ENCODE peak calls at places on chromosomes 1 and 21, in nine cellular contexts. F is hippocampal formation, J is breast epithelium, N is NCI-H1694 treated with DMSO at 0.1 percent for 48 hours, E is kidney glomerular epithelial cell, L is GM13977, D is T47D, Q is hypothalamus, X is skeletal muscle cell. A is an unnamed sample.

GRCh38 chr1:109253803-109254620 is 4.7 kb downstream of the CELSR2 start:
- DNase-seq in F (peak; percentile 67), J (no peak), N (peak; percentile 36), E (peak; percentile 93), L (no peak), D (no peak), Q (no peak), X (no peak), A (no peak)

GRCh38 chr1:24720152-24720551 is 25.1 kb upstream of the CLIC4 start:
- DNase-seq in F (no peak), J (peak; percentile 56), N (no peak), E (no peak), L (no peak), D (no peak), Q (no peak), X (no peak), A (no peak)

GRCh38 chr1:169495050-169495740 is 9.5 kb upstream of the SLC19A2 start:
- DNase-seq in F (no peak), J (no peak), N (no peak), E (no peak), L (no peak), D (no peak), Q (no peak), X (no peak), A (no peak)

GRCh38 chr21:27649323-27649722 is 682.4 kb upstream of the ADAMTS5 start:
- DNase-seq in F (no peak), J (no peak), N (no peak), E (no peak), L (no peak), D (no peak), Q (no peak), X (peak; percentile 94), A (peak; percentile 93)

GRCh38 chr1:78500529-78500928 is 9.8 kb downstream of the PTGFR start:
- DNase-seq in F (no peak), J (no peak), N (no peak), E (no peak), L (no peak), D (no peak), Q (no peak), X (no peak), A (no peak)

GRCh38 chr1:113141650-113142473 is 68.9 kb downstream of the LRIG2 start:
- DNase-seq in F (no peak), J (no peak), N (no peak), E (peak; percentile 20), L (no peak), D (no peak), Q (no peak), X (no peak), A (peak; percentile 34)

GRCh38 chr1:21653744-21654100 is 15.4 kb downstream of the RAP1GAP start:
- DNase-seq in F (peak; percentile 89), J (no peak), N (no peak), E (no peak), L (no peak), D (no peak), Q (no peak), X (no peak), A (no peak)

GRCh38 chr21:36132691-36133090 is 2.2 kb upstream of the CBR3 start:
- DNase-seq in F (no peak), J (no peak), N (no peak), E (no peak), L (no peak), D (no peak), Q (no peak), X (no peak), A (no peak)

GRCh38 chr1:108881369-108881768 is 4.6 kb downstream of the GPSM2 start:
- DNase-seq in F (no peak), J (no peak), N (no peak), E (no peak), L (no peak), D (no peak), Q (no peak), X (no peak), A (no peak)

GRCh38 chr1:223758734-223759133 is 46.4 kb downstream of the CAPN2 start:
- DNase-seq in F (no peak), J (no peak), N (no peak), E (no peak), L (no peak), D (no peak), Q (no peak), X (no peak), A (no peak)

GRCh38 chr21:44800971-44801467 is 601 bp downstream of the UBE2G2 start:
- DNase-seq in F (no peak), J (no peak), N (peak; percentile 22), E (no peak), L (peak; percentile 78), D (peak; percentile 61), Q (no peak), X (no peak), A (no peak)

GRCh38 chr1:8988618-8988967 is 37.6 kb downstream of the SLC2A7 start:
- DNase-seq in F (no peak), J (no peak), N (no peak), E (no peak), L (no peak), D (no peak), Q (no peak), X (no peak), A (no peak)

GRCh38 chr1:222896630-222897526 is 82.0 kb downstream of the DISP1 start:
- DNase-seq in F (no peak), J (no peak), N (no peak), E (no peak), L (no peak), D (no peak), Q (no peak), X (no peak), A (no peak)

GRCh38 chr1:211371406-211372105 is 44.9 kb downstream of the TRAF5 start:
- DNase-seq in F (no peak), J (no peak), N (no peak), E (peak; percentile 83), L (no peak), D (no peak), Q (no peak), X (no peak), A (no peak)

GRCh38 chr1:149849246-149849946 is 50.0 kb upstream of the BOLA1 start:
- DNase-seq in F (no peak), J (no peak), N (no peak), E (no peak), L (no peak), D (no peak), Q (no peak), X (no peak), A (no peak)

GRCh38 chr1:155139895-155140629 is at the start of gene DPM3:
- DNase-seq in F (peak; percentile 79), J (peak; percentile 81), N (peak; percentile 83), E (peak; percentile 85), L (peak; percentile 89), D (peak; percentile 77), Q (peak; percentile 77), X (no peak), A (no peak)

GRCh38 chr1:203475012-203475981 is at the start of gene PRELP:
- DNase-seq in F (peak; percentile 53), J (peak; percentile 64), N (peak; percentile 64), E (no peak), L (no peak), D (peak; percentile 78), Q (no peak), X (no peak), A (no peak)

A was measured in non-pigmented ciliary epithelial cell.